ENCODE peak calls at places on chromosome 2, in nine cellular contexts. L is PC-3, F is tibial artery, O is A549, M is sigmoid colon, S is endodermal cell, E is cardiac muscle cell, P is mammary epithelial cell, C is fibroblast of lung. X is an unnamed sample.
A peak's percentile ranks its signal among the peaks of the same experiment; 100 is the strongest.

GRCh38 chr2:151730242-151730975 is 3.9 kb downstream of the NEB start:
- DNase-seq in L (no peak), F (no peak), O (no peak), M (no peak), S (no peak), E (no peak), P (peak; percentile 61), C (peak; percentile 72), X (peak; percentile 28)

GRCh38 chr2:54176577-54176976 is 61.2 kb downstream of the ACYP2 start:
- DNase-seq in L (peak; percentile 43), F (peak; percentile 57), O (no peak), M (peak; percentile 71), S (peak; percentile 87), E (peak; percentile 74), P (peak; percentile 24), C (peak; percentile 65), X (peak; percentile 2)

GRCh38 chr2:166384774-166385173 is 9.0 kb upstream of the SCN9A start:
- DNase-seq in L (peak; percentile 85), F (no peak), O (no peak), M (no peak), S (no peak), E (peak; percentile 53), P (peak; percentile 11), C (peak; percentile 62), X (no peak)

GRCh38 chr2:48714240-48714639 is 41.3 kb downstream of the LHCGR start:
- DNase-seq in L (no peak), F (no peak), O (no peak), M (no peak), S (no peak), E (peak; percentile 75), P (no peak), C (peak; percentile 76), X (no peak)

GRCh38 chr2:20501974-20502373 is 55.1 kb downstream of the RHOB start:
- DNase-seq in L (peak; percentile 31), F (no peak), O (peak; percentile 38), M (peak; percentile 76), S (no peak), E (peak; percentile 96), P (peak; percentile 92), C (peak; percentile 100), X (peak; percentile 87)

GRCh38 chr2:70541481-70542020 is 12.1 kb downstream of the TGFA start:
- DNase-seq in L (peak; percentile 52), F (no peak), O (no peak), M (no peak), S (no peak), E (no peak), P (peak; percentile 79), C (no peak), X (peak; percentile 92)

GRCh38 chr2:218806346-218806978 is 24.5 kb downstream of the CYP27A1 start:
- DNase-seq in L (peak; percentile 79), F (peak; percentile 90), O (no peak), M (peak; percentile 95), S (no peak), E (peak; percentile 100), P (peak; percentile 94), C (peak; percentile 99), X (peak; percentile 88)

GRCh38 chr2:24008672-24009366 is 1.1 kb upstream of the MFSD2B start:
- DNase-seq in L (no peak), F (no peak), O (peak; percentile 56), M (no peak), S (no peak), E (no peak), P (no peak), C (no peak), X (no peak)

GRCh38 chr2:11574176-11575046 is 40.6 kb downstream of the GREB1 start:
- DNase-seq in L (no peak), F (no peak), O (no peak), M (peak; percentile 60), S (no peak), E (no peak), P (no peak), C (no peak), X (peak; percentile 24)

GRCh38 chr2:2502150-2502549 is 171.1 kb upstream of the MYT1L start:
- DNase-seq in L (no peak), F (no peak), O (no peak), M (no peak), S (no peak), E (no peak), P (no peak), C (no peak), X (no peak)

GRCh38 chr2:101479328-101479727 is 4.4 kb upstream of the RFX8 start:
- DNase-seq in L (no peak), F (no peak), O (no peak), M (no peak), S (no peak), E (no peak), P (no peak), C (no peak), X (no peak)

GRCh38 chr2:240325006-240325653 is 110.3 kb upstream of the GPC1 start:
- DNase-seq in L (no peak), F (no peak), O (no peak), M (no peak), S (no peak), E (no peak), P (no peak), C (no peak), X (no peak)

GRCh38 chr2:206323486-206323885 is 49.0 kb downstream of the ZDBF2 start:
- DNase-seq in L (no peak), F (no peak), O (no peak), M (no peak), S (peak; percentile 70), E (no peak), P (no peak), C (no peak), X (no peak)

GRCh38 chr2:63053235-63053888 is 2.7 kb downstream of the OTX1 start:
- DNase-seq in L (no peak), F (no peak), O (no peak), M (no peak), S (no peak), E (no peak), P (no peak), C (no peak), X (no peak)

GRCh38 chr2:190663348-190663747 is 14.5 kb downstream of the NAB1 start:
- DNase-seq in L (peak; percentile 18), F (no peak), O (no peak), M (no peak), S (no peak), E (no peak), P (no peak), C (no peak), X (no peak)

GRCh38 chr2:226909836-226910235 is 74.0 kb downstream of the RHBDD1 start:
- DNase-seq in L (no peak), F (no peak), O (no peak), M (no peak), S (no peak), E (no peak), P (no peak), C (no peak), X (no peak)

GRCh38 chr2:143513081-143513480 is 383.9 kb downstream of the ARHGAP15 start:
- DNase-seq in L (peak; percentile 30), F (peak; percentile 37), O (peak; percentile 3), M (no peak), S (peak; percentile 74), E (peak; percentile 81), P (peak; percentile 25), C (peak; percentile 87), X (peak; percentile 56)

GRCh38 chr2:73487112-73487657 is 101.5 kb downstream of the ALMS1 start:
- DNase-seq in L (no peak), F (no peak), O (no peak), M (no peak), S (no peak), E (no peak), P (no peak), C (no peak), X (no peak)

GRCh38 chr2:183255406-183255805 is 131.2 kb downstream of the NUP35 start:
- DNase-seq in L (no peak), F (no peak), O (no peak), M (no peak), S (no peak), E (no peak), P (no peak), C (no peak), X (no peak)

GRCh38 chr2:73291093-73291460 is 2.3 kb downstream of the EGR4 start:
- DNase-seq in L (peak; percentile 37), F (no peak), O (peak; percentile 41), M (no peak), S (peak; percentile 93), E (peak; percentile 66), P (peak; percentile 60), C (peak; percentile 54), X (no peak)

GRCh38 chr2:104866122-104866864 is 12.4 kb downstream of the POU3F3 start:
- DNase-seq in L (no peak), F (no peak), O (no peak), M (no peak), S (peak; percentile 48), E (no peak), P (no peak), C (no peak), X (no peak)
- H3K4me1 ChIP-seq in L (no peaks in the 10 kb centered on the region), F (peaks cover 30% of the 10 kb centered on the region), O (no peaks in the 10 kb centered on the region), M (peaks cover 26% of the 10 kb centered on the region), S (peaks cover 9% of the 10 kb centered on the region), E (no peaks in the 10 kb centered on the region), P (no peaks in the 10 kb centered on the region), C (no peaks in the 10 kb centered on the region), X (no peaks in the 10 kb centered on the region)

GRCh38 chr2:160292225-160292624 is 92.2 kb upstream of the ITGB6 start:
- DNase-seq in L (peak; percentile 26), F (no peak), O (no peak), M (no peak), S (no peak), E (peak; percentile 54), P (no peak), C (peak; percentile 46), X (no peak)
- TF ChIP-seq CTCF in L (peak; percentile 44), F (no peak), O (no peak), M (no peak), S (no peak), E (peak; percentile 34), P (peak; percentile 12), C (peak; percentile 19), X (peak; percentile 43)

GRCh38 chr2:28361991-28362710 is 30.5 kb upstream of the FOSL2 start:
- DNase-seq in L (no peak), F (no peak), O (no peak), M (no peak), S (no peak), E (no peak), P (no peak), C (no peak), X (no peak)
- H3K4me1 ChIP-seq in L (peaks cover 38% of the 10 kb centered on the region), F (peaks cover under 1% of the 10 kb centered on the region), O (peaks cover 20% of the 10 kb centered on the region), M (no peaks in the 10 kb centered on the region), S (no peaks in the 10 kb centered on the region), E (peaks cover 18% of the 10 kb centered on the region), P (peaks cover 12% of the 10 kb centered on the region), C (no peaks in the 10 kb centered on the region), X (no peaks in the 10 kb centered on the region)

GRCh38 chr2:214830794-214831346 is 21.4 kb upstream of the BARD1 start:
- DNase-seq in L (peak; percentile 52), F (no peak), O (no peak), M (no peak), S (peak; percentile 63), E (peak; percentile 36), P (peak; percentile 32), C (peak; percentile 50), X (no peak)
- TF ChIP-seq CTCF in L (peak; percentile 65), F (no peak), O (peak; percentile 21), M (no peak), S (peak; percentile 73), E (peak; percentile 53), P (peak; percentile 57), C (peak; percentile 60), X (peak; percentile 61)

GRCh38 chr2:16622399-16622968 is 43.1 kb downstream of the CYRIA start:
- DNase-seq in L (no peak), F (no peak), O (no peak), M (no peak), S (no peak), E (peak; percentile 63), P (no peak), C (no peak), X (no peak)
- H3K4me1 ChIP-seq in L (no peaks in the 10 kb centered on the region), F (peaks cover 22% of the 10 kb centered on the region), O (no peaks in the 10 kb centered on the region), M (peaks cover 32% of the 10 kb centered on the region), S (peaks cover 12% of the 10 kb centered on the region), E (no peaks in the 10 kb centered on the region), P (peaks cover 2% of the 10 kb centered on the region), C (peaks cover 6% of the 10 kb centered on the region), X (no peaks in the 10 kb centered on the region)

X was measured in foreskin keratinocyte.